ENCODE peak calls at places on chromosomes 2 and 18, in eight cellular contexts. One of them, this sample, is unnamed.
A peak's percentile ranks its signal among the peaks of the same experiment; 100 is the strongest.

GRCh38 chr2:10272464-10272863 is 30.2 kb upstream of the HPCAL1 start:
- DNase-seq in colonic mucosa: no peak
- DNase-seq in H7: peak; percentile 33
- DNase-seq in neural progenitor cell: no peak
- DNase-seq in WERI-Rb-1: peak; percentile 10
- DNase-seq in mammary epithelial cell: no peak
- DNase-seq in ovary: no peak
- DNase-seq in PC-9: no peak
- DNase-seq in this sample: no peak

GRCh38 chr2:174775586-174775985 is 11.3 kb upstream of the CHRNA1 start:
- DNase-seq in colonic mucosa: no peak
- DNase-seq in H7: no peak
- DNase-seq in neural progenitor cell: no peak
- DNase-seq in WERI-Rb-1: no peak
- DNase-seq in mammary epithelial cell: peak; percentile 32
- DNase-seq in ovary: no peak
- DNase-seq in PC-9: no peak
- DNase-seq in this sample: no peak

GRCh38 chr2:121532894-121533293 is 2.2 kb downstream of the RNU4ATAC start:
- DNase-seq in colonic mucosa: no peak
- DNase-seq in H7: peak; percentile 28
- DNase-seq in neural progenitor cell: peak; percentile 40
- DNase-seq in WERI-Rb-1: no peak
- DNase-seq in mammary epithelial cell: peak; percentile 79
- DNase-seq in ovary: no peak
- DNase-seq in PC-9: no peak
- DNase-seq in this sample: peak; percentile 8

GRCh38 chr2:160293401-160293911 is 93.4 kb upstream of the ITGB6 start:
- DNase-seq in colonic mucosa: no peak
- DNase-seq in H7: no peak
- DNase-seq in neural progenitor cell: no peak
- DNase-seq in WERI-Rb-1: no peak
- DNase-seq in mammary epithelial cell: peak; percentile 90
- DNase-seq in ovary: no peak
- DNase-seq in PC-9: peak; percentile 43
- DNase-seq in this sample: no peak

GRCh38 chr2:30147715-30148611 is 1.2 kb downstream of the YPEL5 start:
- DNase-seq in colonic mucosa: peak; percentile 80
- DNase-seq in H7: peak; percentile 95
- DNase-seq in neural progenitor cell: peak; percentile 91
- DNase-seq in WERI-Rb-1: peak; percentile 79
- DNase-seq in mammary epithelial cell: peak; percentile 55
- DNase-seq in ovary: peak; percentile 88
- DNase-seq in PC-9: peak; percentile 38
- DNase-seq in this sample: peak; percentile 90

GRCh38 chr2:74550231-74550630 is 3.5 kb downstream of the LOXL3 start:
- DNase-seq in colonic mucosa: no peak
- DNase-seq in H7: no peak
- DNase-seq in neural progenitor cell: no peak
- DNase-seq in WERI-Rb-1: no peak
- DNase-seq in mammary epithelial cell: no peak
- DNase-seq in ovary: no peak
- DNase-seq in PC-9: no peak
- DNase-seq in this sample: no peak

GRCh38 chr2:36486546-36487044 is 111.4 kb downstream of the FEZ2 start:
- DNase-seq in colonic mucosa: no peak
- DNase-seq in H7: no peak
- DNase-seq in neural progenitor cell: no peak
- DNase-seq in WERI-Rb-1: no peak
- DNase-seq in mammary epithelial cell: peak; percentile 16
- DNase-seq in ovary: no peak
- DNase-seq in PC-9: peak; percentile 89
- DNase-seq in this sample: no peak

GRCh38 chr2:85768713-85769112 is 14.9 kb downstream of the ATOH8 start:
- DNase-seq in colonic mucosa: peak; percentile 57
- DNase-seq in H7: peak; percentile 79
- DNase-seq in neural progenitor cell: peak; percentile 28
- DNase-seq in WERI-Rb-1: no peak
- DNase-seq in mammary epithelial cell: no peak
- DNase-seq in ovary: peak; percentile 90
- DNase-seq in PC-9: no peak
- DNase-seq in this sample: no peak

GRCh38 chr2:71925268-71926097 is 222.2 kb downstream of the CYP26B1 start:
- DNase-seq in colonic mucosa: peak; percentile 19
- DNase-seq in H7: peak; percentile 39
- DNase-seq in neural progenitor cell: no peak
- DNase-seq in WERI-Rb-1: peak; percentile 5
- DNase-seq in mammary epithelial cell: peak; percentile 8
- DNase-seq in ovary: no peak
- DNase-seq in PC-9: peak; percentile 41
- DNase-seq in this sample: peak; percentile 58

GRCh38 chr18:24022141-24022540 is 7.6 kb downstream of the TTC39C start:
- DNase-seq in colonic mucosa: no peak
- DNase-seq in H7: no peak
- DNase-seq in neural progenitor cell: no peak
- DNase-seq in WERI-Rb-1: no peak
- DNase-seq in mammary epithelial cell: peak; percentile 36
- DNase-seq in ovary: peak; percentile 45
- DNase-seq in PC-9: no peak
- DNase-seq in this sample: no peak

GRCh38 chr2:109260116-109260855 is 131.3 kb downstream of the SH3RF3 start:
- DNase-seq in colonic mucosa: no peak
- DNase-seq in H7: no peak
- DNase-seq in neural progenitor cell: no peak
- DNase-seq in WERI-Rb-1: no peak
- DNase-seq in mammary epithelial cell: no peak
- DNase-seq in ovary: no peak
- DNase-seq in PC-9: no peak
- DNase-seq in this sample: no peak

GRCh38 chr2:133705287-133705686 is 137.0 kb upstream of the NCKAP5 start:
- DNase-seq in colonic mucosa: no peak
- DNase-seq in H7: no peak
- DNase-seq in neural progenitor cell: no peak
- DNase-seq in WERI-Rb-1: no peak
- DNase-seq in mammary epithelial cell: no peak
- DNase-seq in ovary: no peak
- DNase-seq in PC-9: no peak
- DNase-seq in this sample: no peak

GRCh38 chr2:95021847-95022246 is 3.7 kb upstream of the MAL start:
- DNase-seq in colonic mucosa: no peak
- DNase-seq in H7: no peak
- DNase-seq in neural progenitor cell: no peak
- DNase-seq in WERI-Rb-1: no peak
- DNase-seq in mammary epithelial cell: no peak
- DNase-seq in ovary: no peak
- DNase-seq in PC-9: no peak
- DNase-seq in this sample: no peak
- H3K27me3 ChIP-seq in colonic mucosa: peaks cover 22% of the 10 kb centered on the region
- H3K27me3 ChIP-seq in H7: peaks cover 41% of the 10 kb centered on the region
- H3K27me3 ChIP-seq in neural progenitor cell: peaks cover 35% of the 10 kb centered on the region
- H3K27me3 ChIP-seq in WERI-Rb-1: no peaks in the 10 kb centered on the region
- H3K27me3 ChIP-seq in mammary epithelial cell: peaks cover 7% of the 10 kb centered on the region
- H3K27me3 ChIP-seq in ovary: no peaks in the 10 kb centered on the region
- H3K27me3 ChIP-seq in PC-9: no peaks in the 10 kb centered on the region
- H3K27me3 ChIP-seq in this sample: no peaks in the 10 kb centered on the region

GRCh38 chr2:178271629-178272333 is 77.5 kb downstream of the OSBPL6 start:
- DNase-seq in colonic mucosa: no peak
- DNase-seq in H7: no peak
- DNase-seq in neural progenitor cell: no peak
- DNase-seq in WERI-Rb-1: no peak
- DNase-seq in mammary epithelial cell: peak; percentile 84
- DNase-seq in ovary: peak; percentile 83
- DNase-seq in PC-9: no peak
- DNase-seq in this sample: no peak
- H3K27me3 ChIP-seq in colonic mucosa: no peaks in the 10 kb centered on the region
- H3K27me3 ChIP-seq in H7: no peaks in the 10 kb centered on the region
- H3K27me3 ChIP-seq in neural progenitor cell: no peaks in the 10 kb centered on the region
- H3K27me3 ChIP-seq in WERI-Rb-1: no peaks in the 10 kb centered on the region
- H3K27me3 ChIP-seq in mammary epithelial cell: no peaks in the 10 kb centered on the region
- H3K27me3 ChIP-seq in ovary: no peaks in the 10 kb centered on the region
- H3K27me3 ChIP-seq in PC-9: no peaks in the 10 kb centered on the region
- H3K27me3 ChIP-seq in this sample: no peaks in the 10 kb centered on the region

GRCh38 chr2:236179653-236180500 is 11.7 kb upstream of the GBX2 start:
- DNase-seq in colonic mucosa: no peak
- DNase-seq in H7: peak; percentile 80
- DNase-seq in neural progenitor cell: peak; percentile 52
- DNase-seq in WERI-Rb-1: no peak
- DNase-seq in mammary epithelial cell: peak; percentile 49
- DNase-seq in ovary: peak; percentile 13
- DNase-seq in PC-9: peak; percentile 91
- DNase-seq in this sample: no peak

GRCh38 chr2:236180501-236180816 is 12.3 kb upstream of the GBX2 start:
- DNase-seq in colonic mucosa: no peak
- DNase-seq in H7: no peak
- DNase-seq in neural progenitor cell: no peak
- DNase-seq in WERI-Rb-1: no peak
- DNase-seq in mammary epithelial cell: no peak
- DNase-seq in ovary: no peak
- DNase-seq in PC-9: no peak
- DNase-seq in this sample: no peak

GRCh38 chr2:236178921-236179652 is 10.9 kb upstream of the GBX2 start:
- DNase-seq in colonic mucosa: no peak
- DNase-seq in H7: peak; percentile 80
- DNase-seq in neural progenitor cell: peak; percentile 61
- DNase-seq in WERI-Rb-1: no peak
- DNase-seq in mammary epithelial cell: no peak
- DNase-seq in ovary: no peak
- DNase-seq in PC-9: no peak
- DNase-seq in this sample: no peak

GRCh38 chr2:236177967-236178909 is 10.1 kb upstream of the GBX2 start:
- DNase-seq in colonic mucosa: peak; percentile 79
- DNase-seq in H7: peak; percentile 96
- DNase-seq in neural progenitor cell: peak; percentile 90
- DNase-seq in WERI-Rb-1: peak; percentile 85
- DNase-seq in mammary epithelial cell: no peak
- DNase-seq in ovary: peak; percentile 77
- DNase-seq in PC-9: no peak
- DNase-seq in this sample: peak; percentile 87

DNA sequence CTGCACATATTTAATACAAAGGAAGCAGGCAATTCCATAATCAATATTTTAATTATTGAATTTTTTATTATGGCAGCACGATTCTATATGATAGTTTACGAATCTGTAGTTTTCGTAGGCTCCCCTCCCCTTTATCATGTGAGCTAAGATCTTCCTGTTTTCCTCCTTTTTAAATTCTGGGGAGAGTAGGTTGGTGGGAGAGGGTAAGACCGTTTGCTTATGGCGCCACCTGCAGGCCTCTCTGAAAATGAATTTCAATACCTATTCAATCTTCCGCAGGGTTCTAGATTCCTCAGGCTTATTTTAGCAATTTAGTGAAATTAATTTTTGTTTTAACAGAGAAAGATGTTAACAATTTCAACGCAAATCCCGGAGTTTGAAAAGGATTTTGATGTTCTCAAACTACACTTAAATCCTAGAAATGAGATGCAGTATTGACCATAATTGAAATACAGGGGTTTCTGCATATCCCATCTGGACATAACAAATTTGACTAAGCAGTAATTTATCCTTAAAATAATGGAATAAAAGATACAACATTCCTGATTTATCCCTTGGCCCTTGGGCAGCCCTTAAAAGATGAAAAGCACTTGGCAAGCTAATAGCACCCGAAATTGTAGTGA is 12.8 kb upstream of the GBX2 start:
- DNase-seq in colonic mucosa: peak; percentile 69
- DNase-seq in H7: peak; percentile 92
- DNase-seq in neural progenitor cell: peak; percentile 83
- DNase-seq in WERI-Rb-1: peak; percentile 69
- DNase-seq in mammary epithelial cell: no peak
- DNase-seq in ovary: peak; percentile 62
- DNase-seq in PC-9: peak; percentile 59
- DNase-seq in this sample: no peak
- H3K27me3 ChIP-seq in colonic mucosa: peaks cover 43% of the 10 kb centered on the region
- H3K27me3 ChIP-seq in H7: peaks cover 26% of the 10 kb centered on the region
- H3K27me3 ChIP-seq in neural progenitor cell: peaks cover 70% of the 10 kb centered on the region
- H3K27me3 ChIP-seq in WERI-Rb-1: peaks cover 50% of the 10 kb centered on the region
- H3K27me3 ChIP-seq in mammary epithelial cell: no peaks in the 10 kb centered on the region
- H3K27me3 ChIP-seq in ovary: no peaks in the 10 kb centered on the region
- H3K27me3 ChIP-seq in PC-9: no peaks in the 10 kb centered on the region
- H3K27me3 ChIP-seq in this sample: no peaks in the 10 kb centered on the region

DNA sequence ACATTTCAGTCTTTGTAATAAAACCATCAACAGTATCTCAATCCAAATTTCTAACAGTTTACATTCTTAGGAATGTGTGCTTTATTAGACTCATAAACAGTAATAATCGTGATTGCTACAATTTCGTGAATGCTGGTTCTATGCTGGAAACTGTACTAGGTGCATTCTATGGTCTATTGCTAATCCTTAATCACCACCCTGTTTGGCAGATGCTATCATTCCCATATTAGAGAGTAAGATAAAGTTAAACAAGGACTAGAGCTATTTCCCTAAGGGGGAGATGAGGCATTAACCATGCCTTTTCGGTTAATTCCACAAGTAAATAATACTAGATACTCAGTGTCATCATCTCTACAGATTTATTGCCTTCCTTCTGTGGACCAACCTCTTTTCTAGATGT is 244.0 kb downstream of the PAX3 start:
- DNase-seq in colonic mucosa: no peak
- DNase-seq in H7: no peak
- DNase-seq in neural progenitor cell: no peak
- DNase-seq in WERI-Rb-1: no peak
- DNase-seq in mammary epithelial cell: no peak
- DNase-seq in ovary: no peak
- DNase-seq in PC-9: no peak
- DNase-seq in this sample: no peak
- H3K27me3 ChIP-seq in colonic mucosa: no peaks in the 10 kb centered on the region
- H3K27me3 ChIP-seq in H7: peaks cover 75% of the 10 kb centered on the region
- H3K27me3 ChIP-seq in neural progenitor cell: peaks cover 37% of the 10 kb centered on the region
- H3K27me3 ChIP-seq in WERI-Rb-1: peaks cover 2% of the 10 kb centered on the region
- H3K27me3 ChIP-seq in mammary epithelial cell: peaks cover 8% of the 10 kb centered on the region
- H3K27me3 ChIP-seq in ovary: no peaks in the 10 kb centered on the region
- H3K27me3 ChIP-seq in PC-9: peaks cover 9% of the 10 kb centered on the region
- H3K27me3 ChIP-seq in this sample: no peaks in the 10 kb centered on the region

This sample was measured in Caco-2.